ENCODE peak calls at places on chromosomes 12 and 14, in seven cellular contexts. V is gastrocnemius medialis, G is HCT116, U is fibroblast of lung, E is psoas muscle, M is right atrium auricular region, N is lower lobe of right lung. A is an unnamed sample. For H3K4me1, the result is how much of the 10 kb centered on the place peaks cover.

GRCh38 chr12:119115296-119115905 is 63.3 kb upstream of the HSPB8 start:
- DNase-seq in M (no peak), E (no peak), N (no peak), U (peak), G (peak), V (peak), A (peak)

GRCh38 chr14:53509845-53510244 is 356.7 kb upstream of the DDHD1 start:
- DNase-seq in E (peak), M (peak), G (no peak), U (peak), V (peak), N (no peak), A (peak)

GRCh38 chr14:68952544-68953535 is 26.3 kb downstream of the ACTN1 start:
- DNase-seq in G (no peak), U (peak), E (no peak), N (no peak), M (no peak), V (no peak), A (peak)

GRCh38 chr12:28708918-28709371 is 440.1 kb upstream of the FAR2 start:
- DNase-seq in N (no peak), U (peak), M (no peak), V (no peak), E (no peak), G (no peak), A (no peak)

GRCh38 chr12:124469193-124469888 is 98.1 kb downstream of the NCOR2 start:
- DNase-seq in G (no peak), U (peak), V (no peak), N (no peak), M (no peak), E (no peak), A (no peak)

GRCh38 chr12:45050751-45051489 is at the start of gene DBX2:
- DNase-seq in E (peak), V (no peak), G (no peak), M (no peak), U (peak), N (peak), A (no peak)

GRCh38 chr12:11743748-11744147 is 94.3 kb downstream of the ETV6 start:
- DNase-seq in V (no peak), E (no peak), M (no peak), G (no peak), U (no peak), N (no peak), A (no peak)

GRCh38 chr14:104892517-104893434 is 27.7 kb downstream of the CEP170B start:
- DNase-seq in N (no peak), M (no peak), G (no peak), V (no peak), U (no peak), E (peak), A (peak)

GRCh38 chr12:4286771-4287317 is 13.3 kb downstream of the CCND2 start:
- DNase-seq in G (no peak), M (no peak), N (no peak), V (no peak), U (no peak), E (no peak), A (no peak)
- H3K4me1 ChIP-seq in G (under half), M (half or more), N (under half), V (under half), U (under half), E (under half), A (under half)

GRCh38 chr12:39814626-39815025 is 195.0 kb upstream of the ABCD2 start:
- DNase-seq in V (no peak), M (no peak), N (no peak), E (no peak), G (no peak), U (no peak), A (no peak)
- H3K4me1 ChIP-seq in V (under half), M (under half), N (under half), E (under half), G (under half), U (under half), A (under half)

DNA sequence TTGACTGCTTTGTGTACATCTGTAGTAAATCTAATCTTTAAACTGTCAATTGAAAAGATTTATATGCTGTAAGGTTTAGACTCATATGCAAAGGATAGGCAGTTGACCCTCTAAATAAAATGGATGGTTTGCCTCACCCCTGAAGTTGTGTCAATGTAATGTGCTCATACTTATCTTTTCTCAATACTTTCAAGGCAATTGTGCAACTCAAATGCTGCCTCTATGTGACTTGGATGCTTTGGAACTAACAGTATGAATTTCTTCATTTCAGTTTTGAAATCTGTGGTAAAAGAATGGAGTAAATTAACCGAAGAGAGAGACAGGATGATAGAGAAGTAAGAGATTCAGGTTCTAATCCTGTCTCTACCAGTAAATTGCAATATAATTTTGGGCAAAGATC is 9.7 kb downstream of the PDE6H start:
- DNase-seq in N (no peak), V (no peak), G (no peak), E (no peak), M (no peak), U (peak), A (no peak)
- H3K4me1 ChIP-seq in N (under half), V (under half), G (under half), E (under half), M (under half), U (under half), A (under half)

GRCh38 chr14:75521415-75522199 is 662 bp upstream of the BATF start:
- DNase-seq in E (no peak), U (no peak), V (no peak), M (no peak), N (no peak), G (no peak), A (no peak)
- H3K4me1 ChIP-seq in E (under half), U (under half), V (under half), M (under half), N (under half), G (under half), A (under half)

GRCh38 chr12:57835366-57836288 is 10.9 kb downstream of the CTDSP2 start:
- DNase-seq in M (no peak), N (no peak), V (no peak), E (no peak), U (no peak), G (no peak), A (no peak)

GRCh38 chr12:57832966-57833365 is 13.6 kb downstream of the CTDSP2 start:
- DNase-seq in M (no peak), G (no peak), U (no peak), V (no peak), N (no peak), E (no peak), A (no peak)

GRCh38 chr12:57834086-57834876 is 12.2 kb downstream of the CTDSP2 start:
- DNase-seq in V (no peak), N (no peak), E (no peak), G (no peak), U (no peak), M (no peak), A (no peak)

GRCh38 chr12:57836442-57837375 is 9.8 kb downstream of the CTDSP2 start:
- DNase-seq in N (no peak), M (peak), V (peak), U (peak), G (no peak), E (peak), A (peak)

GRCh38 chr12:57833672-57834071 is 12.9 kb downstream of the CTDSP2 start:
- DNase-seq in E (no peak), U (no peak), V (no peak), M (no peak), G (no peak), N (no peak), A (no peak)
- H3K4me1 ChIP-seq in E (half or more), U (half or more), V (half or more), M (half or more), G (under half), N (half or more), A (half or more)

DNA sequence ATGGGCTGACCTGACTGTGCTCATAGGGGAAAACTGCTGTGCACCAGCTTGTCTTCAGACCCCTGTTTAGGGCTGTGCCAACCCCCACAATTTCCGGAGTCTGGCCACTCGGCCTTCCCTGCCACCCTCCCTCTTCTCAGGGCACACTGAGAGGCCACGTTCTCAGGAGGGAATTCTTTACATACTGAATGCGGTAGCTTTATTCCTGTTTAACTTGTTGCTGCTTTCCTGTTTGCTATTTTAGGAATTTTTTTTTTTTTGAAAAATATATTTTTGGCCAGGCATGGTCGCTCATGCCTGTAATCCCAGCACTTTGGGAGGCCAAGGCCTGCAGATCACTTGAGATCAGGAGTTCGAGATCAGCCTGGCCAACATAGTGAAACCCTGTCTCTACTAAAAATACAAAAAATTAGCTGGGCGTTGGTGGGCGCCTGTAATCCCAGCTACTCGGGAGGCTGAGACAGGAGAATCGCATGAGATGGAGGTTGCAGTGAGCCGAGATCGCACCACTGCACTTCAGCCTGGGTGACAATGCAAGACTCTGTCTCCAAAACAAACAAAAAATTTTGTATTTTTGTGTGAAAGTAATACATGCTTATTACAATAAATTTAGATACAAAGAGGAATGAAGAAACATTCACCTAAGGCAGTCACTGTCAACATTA is 39.5 kb downstream of the TPCN1 start:
- DNase-seq in N (no peak), G (no peak), M (no peak), V (no peak), U (no peak), E (peak), A (no peak)
- H3K4me1 ChIP-seq in N (under half), G (under half), M (under half), V (under half), U (under half), E (under half), A (under half)